ENCODE peak calls at places on chromosomes 4 and X, in eight cellular contexts. One of them, this sample, is unnamed.

GRCh38 chr4:99383381-99383780 is 30.8 kb upstream of the ADH1C start:
- DNase-seq in psoas muscle: no peak
- DNase-seq in WTC11: no peak
- DNase-seq in right lobe of liver: no peak
- DNase-seq in ascending aorta: no peak
- DNase-seq in mesothelial cell of epicardium: no peak
- DNase-seq in MM.1S: no peak
- DNase-seq in tibial nerve: no peak
- DNase-seq in this sample: no peak

GRCh38 chrX:36334508-36335015 is 415.0 kb downstream of the CFAP47 start:
- DNase-seq in MM.1S: no peak
- DNase-seq in psoas muscle: no peak
- DNase-seq in mesothelial cell of epicardium: no peak
- DNase-seq in ascending aorta: no peak
- DNase-seq in tibial nerve: no peak
- DNase-seq in right lobe of liver: no peak
- DNase-seq in WTC11: no peak
- DNase-seq in this sample: no peak

GRCh38 chrX:11770320-11770719 is 12.3 kb downstream of the MSL3 start:
- DNase-seq in psoas muscle: no peak
- DNase-seq in mesothelial cell of epicardium: no peak
- DNase-seq in right lobe of liver: no peak
- DNase-seq in MM.1S: peak; percentile 63
- DNase-seq in tibial nerve: no peak
- DNase-seq in ascending aorta: no peak
- DNase-seq in WTC11: peak; percentile 17
- DNase-seq in this sample: no peak

GRCh38 chr4:104815593-104816156 is 321.0 kb upstream of the CXXC4 start:
- DNase-seq in mesothelial cell of epicardium: no peak
- DNase-seq in WTC11: no peak
- DNase-seq in MM.1S: no peak
- DNase-seq in tibial nerve: no peak
- DNase-seq in ascending aorta: no peak
- DNase-seq in psoas muscle: no peak
- DNase-seq in right lobe of liver: no peak
- DNase-seq in this sample: no peak

GRCh38 chrX:140526138-140526537 is 21.3 kb upstream of the SOX3 start:
- DNase-seq in ascending aorta: no peak
- DNase-seq in mesothelial cell of epicardium: no peak
- DNase-seq in psoas muscle: no peak
- DNase-seq in MM.1S: no peak
- DNase-seq in WTC11: peak; percentile 23
- DNase-seq in right lobe of liver: no peak
- DNase-seq in tibial nerve: no peak
- DNase-seq in this sample: no peak

GRCh38 chr4:110959041-110959643 is 336.3 kb upstream of the PITX2 start:
- DNase-seq in tibial nerve: no peak
- DNase-seq in mesothelial cell of epicardium: no peak
- DNase-seq in MM.1S: no peak
- DNase-seq in psoas muscle: no peak
- DNase-seq in ascending aorta: no peak
- DNase-seq in WTC11: no peak
- DNase-seq in right lobe of liver: no peak
- DNase-seq in this sample: no peak

GRCh38 chr4:169795585-169795984 is 37.8 kb upstream of the HPF1 start:
- DNase-seq in tibial nerve: no peak
- DNase-seq in mesothelial cell of epicardium: no peak
- DNase-seq in ascending aorta: no peak
- DNase-seq in psoas muscle: no peak
- DNase-seq in WTC11: no peak
- DNase-seq in MM.1S: no peak
- DNase-seq in right lobe of liver: no peak
- DNase-seq in this sample: no peak

GRCh38 chr4:6504900-6505496 is 32.6 kb upstream of the PPP2R2C start:
- DNase-seq in right lobe of liver: no peak
- DNase-seq in tibial nerve: no peak
- DNase-seq in ascending aorta: no peak
- DNase-seq in WTC11: no peak
- DNase-seq in mesothelial cell of epicardium: no peak
- DNase-seq in psoas muscle: no peak
- DNase-seq in MM.1S: no peak
- DNase-seq in this sample: no peak

GRCh38 chr4:94479358-94480141 is 27.8 kb downstream of the PDLIM5 start:
- DNase-seq in psoas muscle: no peak
- DNase-seq in mesothelial cell of epicardium: no peak
- DNase-seq in tibial nerve: no peak
- DNase-seq in WTC11: no peak
- DNase-seq in ascending aorta: no peak
- DNase-seq in right lobe of liver: no peak
- DNase-seq in MM.1S: no peak
- DNase-seq in this sample: no peak

GRCh38 chrX:147848543-147849448 is 62.9 kb upstream of the FMR1 start:
- DNase-seq in right lobe of liver: no peak
- DNase-seq in WTC11: no peak
- DNase-seq in tibial nerve: no peak
- DNase-seq in mesothelial cell of epicardium: no peak
- DNase-seq in MM.1S: no peak
- DNase-seq in ascending aorta: no peak
- DNase-seq in psoas muscle: no peak
- DNase-seq in this sample: no peak

GRCh38 chr4:102629686-102630085 is 128.5 kb downstream of the NFKB1 start:
- DNase-seq in right lobe of liver: no peak
- DNase-seq in psoas muscle: no peak
- DNase-seq in MM.1S: no peak
- DNase-seq in tibial nerve: no peak
- DNase-seq in WTC11: no peak
- DNase-seq in ascending aorta: no peak
- DNase-seq in mesothelial cell of epicardium: no peak
- DNase-seq in this sample: no peak

GRCh38 chr4:38583102-38583501 is 80.9 kb upstream of the KLF3 start:
- DNase-seq in mesothelial cell of epicardium: no peak
- DNase-seq in MM.1S: no peak
- DNase-seq in ascending aorta: no peak
- DNase-seq in tibial nerve: no peak
- DNase-seq in right lobe of liver: no peak
- DNase-seq in psoas muscle: no peak
- DNase-seq in WTC11: no peak
- DNase-seq in this sample: no peak

GRCh38 chrX:75968293-75968692 is 183.2 kb upstream of the MAGEE2 start:
- DNase-seq in right lobe of liver: no peak
- DNase-seq in MM.1S: no peak
- DNase-seq in ascending aorta: no peak
- DNase-seq in tibial nerve: no peak
- DNase-seq in psoas muscle: no peak
- DNase-seq in WTC11: peak; percentile 53
- DNase-seq in mesothelial cell of epicardium: no peak
- DNase-seq in this sample: no peak

GRCh38 chr4:3803475-3803847 is 37.3 kb downstream of the ADRA2C start:
- DNase-seq in tibial nerve: no peak
- DNase-seq in MM.1S: no peak
- DNase-seq in right lobe of liver: peak; percentile 0
- DNase-seq in ascending aorta: no peak
- DNase-seq in psoas muscle: no peak
- DNase-seq in mesothelial cell of epicardium: no peak
- DNase-seq in WTC11: no peak
- DNase-seq in this sample: no peak

GRCh38 chrX:109889289-109890006 is 113.5 kb upstream of the TMEM164 start:
- DNase-seq in ascending aorta: no peak
- DNase-seq in psoas muscle: no peak
- DNase-seq in WTC11: no peak
- DNase-seq in MM.1S: no peak
- DNase-seq in mesothelial cell of epicardium: no peak
- DNase-seq in right lobe of liver: peak; percentile 32
- DNase-seq in tibial nerve: no peak
- DNase-seq in this sample: no peak

GRCh38 chr4:41133619-41134018 is 80.7 kb downstream of the APBB2 start:
- DNase-seq in MM.1S: no peak
- DNase-seq in psoas muscle: no peak
- DNase-seq in WTC11: no peak
- DNase-seq in ascending aorta: no peak
- DNase-seq in mesothelial cell of epicardium: no peak
- DNase-seq in tibial nerve: no peak
- DNase-seq in right lobe of liver: no peak
- DNase-seq in this sample: no peak

GRCh38 chr4:25966171-25966570 is 52.2 kb downstream of the SMIM20 start:
- DNase-seq in psoas muscle: no peak
- DNase-seq in MM.1S: no peak
- DNase-seq in ascending aorta: no peak
- DNase-seq in mesothelial cell of epicardium: no peak
- DNase-seq in tibial nerve: no peak
- DNase-seq in WTC11: no peak
- DNase-seq in right lobe of liver: no peak
- DNase-seq in this sample: no peak

GRCh38 chr4:55770662-55771061 is 48.9 kb upstream of the EXOC1L start:
- DNase-seq in ascending aorta: no peak
- DNase-seq in tibial nerve: no peak
- DNase-seq in psoas muscle: no peak
- DNase-seq in WTC11: no peak
- DNase-seq in right lobe of liver: no peak
- DNase-seq in MM.1S: no peak
- DNase-seq in mesothelial cell of epicardium: no peak
- DNase-seq in this sample: no peak

GRCh38 chrX:100649550-100650356 is 5.8 kb downstream of the SRPX2 start:
- DNase-seq in right lobe of liver: peak; percentile 77
- DNase-seq in MM.1S: no peak
- DNase-seq in WTC11: peak; percentile 11
- DNase-seq in ascending aorta: peak; percentile 81
- DNase-seq in tibial nerve: peak; percentile 79
- DNase-seq in psoas muscle: peak; percentile 87
- DNase-seq in mesothelial cell of epicardium: no peak
- DNase-seq in this sample: peak; percentile 67

GRCh38 chr4:124433500-124433899 is 279.0 kb downstream of the ANKRD50 start:
- DNase-seq in right lobe of liver: no peak
- DNase-seq in tibial nerve: no peak
- DNase-seq in WTC11: no peak
- DNase-seq in psoas muscle: no peak
- DNase-seq in mesothelial cell of epicardium: no peak
- DNase-seq in MM.1S: no peak
- DNase-seq in ascending aorta: no peak
- DNase-seq in this sample: peak; percentile 25

GRCh38 chrX:106862972-106863688 is 40.0 kb downstream of the RIPPLY1 start:
- DNase-seq in WTC11: peak; percentile 47
- DNase-seq in psoas muscle: no peak
- DNase-seq in ascending aorta: no peak
- DNase-seq in right lobe of liver: peak; percentile 20
- DNase-seq in MM.1S: peak; percentile 26
- DNase-seq in mesothelial cell of epicardium: no peak
- DNase-seq in tibial nerve: no peak
- DNase-seq in this sample: peak; percentile 38

GRCh38 chrX:106863697-106864096 is 39.4 kb downstream of the RIPPLY1 start:
- DNase-seq in WTC11: no peak
- DNase-seq in right lobe of liver: no peak
- DNase-seq in tibial nerve: no peak
- DNase-seq in mesothelial cell of epicardium: no peak
- DNase-seq in MM.1S: no peak
- DNase-seq in psoas muscle: no peak
- DNase-seq in ascending aorta: no peak
- DNase-seq in this sample: no peak
- TF ChIP-seq CTCF in WTC11: no peak
- TF ChIP-seq CTCF in right lobe of liver: no peak
- TF ChIP-seq CTCF in tibial nerve: no peak
- TF ChIP-seq CTCF in mesothelial cell of epicardium: no peak
- TF ChIP-seq CTCF in MM.1S: no peak
- TF ChIP-seq CTCF in psoas muscle: no peak
- TF ChIP-seq CTCF in ascending aorta: no peak
- TF ChIP-seq CTCF in this sample: no peak

DNA sequence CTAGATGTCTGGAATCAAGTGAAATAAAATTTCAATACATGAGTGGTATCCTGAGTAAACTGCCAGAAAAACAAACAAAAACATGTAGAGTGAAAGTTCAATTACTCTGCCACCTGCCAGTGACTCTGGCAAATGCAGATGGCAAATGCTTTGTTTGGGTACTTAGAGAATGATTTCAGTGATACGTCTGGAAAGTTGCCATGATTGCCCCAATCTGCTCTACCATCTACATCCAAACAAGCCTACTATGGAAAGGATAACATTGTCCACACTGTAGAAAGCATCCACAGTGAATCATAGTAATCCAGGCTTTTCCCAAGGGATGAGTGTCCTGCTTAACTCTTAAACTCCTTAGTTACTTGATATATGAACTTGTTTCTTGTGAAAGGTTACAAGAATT is 3.4 kb downstream of the SPATA4 start:
- DNase-seq in right lobe of liver: no peak
- DNase-seq in MM.1S: no peak
- DNase-seq in mesothelial cell of epicardium: no peak
- DNase-seq in WTC11: no peak
- DNase-seq in ascending aorta: no peak
- DNase-seq in tibial nerve: no peak
- DNase-seq in psoas muscle: no peak
- DNase-seq in this sample: peak; percentile 20
- TF ChIP-seq CTCF in right lobe of liver: no peak
- TF ChIP-seq CTCF in MM.1S: no peak
- TF ChIP-seq CTCF in mesothelial cell of epicardium: no peak
- TF ChIP-seq CTCF in WTC11: no peak
- TF ChIP-seq CTCF in ascending aorta: no peak
- TF ChIP-seq CTCF in tibial nerve: no peak
- TF ChIP-seq CTCF in psoas muscle: no peak
- TF ChIP-seq CTCF in this sample: no peak

DNA sequence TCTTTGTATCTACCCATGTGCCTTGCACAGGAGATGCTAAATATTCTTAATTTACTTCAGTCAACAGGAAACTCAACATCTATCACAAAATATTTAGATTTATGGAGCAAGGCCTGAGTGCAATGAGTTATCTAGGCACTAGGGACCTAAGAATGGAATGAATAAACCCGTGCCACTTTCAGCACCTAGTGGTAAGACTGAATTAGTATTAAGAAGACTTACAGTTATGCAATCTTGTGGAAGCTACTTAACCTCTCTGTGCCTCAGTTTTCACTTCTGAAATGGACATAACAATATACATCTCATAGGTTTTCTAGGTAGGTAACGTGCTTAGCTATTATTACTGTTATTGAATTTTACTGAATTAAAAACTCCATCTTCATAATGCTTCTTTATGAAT is 144.6 kb upstream of the MAP3K15 start:
- DNase-seq in tibial nerve: no peak
- DNase-seq in right lobe of liver: no peak
- DNase-seq in mesothelial cell of epicardium: no peak
- DNase-seq in psoas muscle: no peak
- DNase-seq in ascending aorta: no peak
- DNase-seq in WTC11: no peak
- DNase-seq in MM.1S: no peak
- DNase-seq in this sample: no peak
- TF ChIP-seq CTCF in tibial nerve: peak; percentile 9
- TF ChIP-seq CTCF in right lobe of liver: no peak
- TF ChIP-seq CTCF in mesothelial cell of epicardium: no peak
- TF ChIP-seq CTCF in psoas muscle: no peak
- TF ChIP-seq CTCF in ascending aorta: no peak
- TF ChIP-seq CTCF in WTC11: no peak
- TF ChIP-seq CTCF in MM.1S: no peak
- TF ChIP-seq CTCF in this sample: no peak

DNA sequence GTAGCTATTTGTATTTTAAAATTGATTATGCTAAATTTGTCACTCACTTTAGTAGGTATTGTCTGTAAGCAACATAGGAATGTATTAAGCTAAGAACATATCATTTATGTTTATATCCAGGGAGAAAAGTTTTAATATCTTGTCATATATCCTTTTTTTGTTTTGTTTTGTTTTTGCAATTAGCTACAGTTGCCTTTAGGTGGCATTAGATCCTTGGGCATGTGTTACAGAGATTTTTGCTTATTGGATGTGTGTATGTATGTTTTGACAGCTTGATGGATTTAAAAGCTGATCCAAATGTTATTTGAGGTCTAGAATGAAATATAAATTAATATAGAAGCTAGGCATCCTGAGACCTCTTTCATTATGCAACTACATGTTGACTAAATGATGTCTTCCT is 36.1 kb upstream of the OTUD4 start:
- DNase-seq in MM.1S: peak; percentile 48
- DNase-seq in ascending aorta: no peak
- DNase-seq in right lobe of liver: no peak
- DNase-seq in mesothelial cell of epicardium: no peak
- DNase-seq in WTC11: no peak
- DNase-seq in tibial nerve: no peak
- DNase-seq in psoas muscle: no peak
- DNase-seq in this sample: no peak
- TF ChIP-seq CTCF in MM.1S: peak; percentile 59
- TF ChIP-seq CTCF in ascending aorta: peak; percentile 44
- TF ChIP-seq CTCF in right lobe of liver: peak; percentile 54
- TF ChIP-seq CTCF in mesothelial cell of epicardium: no peak
- TF ChIP-seq CTCF in WTC11: no peak
- TF ChIP-seq CTCF in tibial nerve: peak; percentile 47
- TF ChIP-seq CTCF in psoas muscle: peak; percentile 50
- TF ChIP-seq CTCF in this sample: no peak

This sample was measured in mucosa of descending colon.